ENCODE peak calls at places on chromosome X, in four cellular contexts. One of them, this sample, is unnamed.

GRCh38 chrX:143757375-143757774 is 36.8 kb upstream of the SPANXN2 start:
- DNase-seq in AG08395: no peak
- DNase-seq in GM03348: no peak
- DNase-seq in EH: no peak
- DNase-seq in this sample: no peak

GRCh38 chrX:17375631-17376380 is 806 bp downstream of the NHS start:
- DNase-seq in EH: peak; percentile 50
- DNase-seq in AG08395: no peak
- DNase-seq in GM03348: peak; percentile 39
- DNase-seq in this sample: peak; percentile 55

GRCh38 chrX:19670854-19671620 is 155.7 kb upstream of the MAP3K15 start:
- DNase-seq in GM03348: peak; percentile 58
- DNase-seq in EH: peak; percentile 81
- DNase-seq in AG08395: peak; percentile 47
- DNase-seq in this sample: no peak

GRCh38 chrX:102835504-102836146 is 101.4 kb upstream of the RAB40AL start:
- DNase-seq in GM03348: peak; percentile 4
- DNase-seq in EH: peak; percentile 36
- DNase-seq in AG08395: peak; percentile 26
- DNase-seq in this sample: peak; percentile 20

GRCh38 chrX:154595559-154595958 is 10.6 kb downstream of the CTAG1A start:
- DNase-seq in AG08395: no peak
- DNase-seq in EH: no peak
- DNase-seq in GM03348: peak; percentile 9
- DNase-seq in this sample: no peak

GRCh38 chrX:9867214-9867613 is 81.0 kb downstream of the SHROOM2 start:
- DNase-seq in EH: no peak
- DNase-seq in GM03348: no peak
- DNase-seq in AG08395: no peak
- DNase-seq in this sample: no peak

GRCh38 chrX:133660356-133660755 is 245.1 kb upstream of the GPC4 start:
- DNase-seq in AG08395: peak; percentile 50
- DNase-seq in GM03348: peak; percentile 30
- DNase-seq in EH: no peak
- DNase-seq in this sample: no peak

GRCh38 chrX:66110112-66110511 is 53.9 kb upstream of the HEPH start:
- DNase-seq in EH: peak; percentile 18
- DNase-seq in AG08395: peak; percentile 16
- DNase-seq in GM03348: peak; percentile 5
- DNase-seq in this sample: no peak

GRCh38 chrX:109535578-109535977 is 1.1 kb upstream of the NXT2 start:
- DNase-seq in AG08395: no peak
- DNase-seq in EH: no peak
- DNase-seq in GM03348: no peak
- DNase-seq in this sample: no peak

GRCh38 chrX:1592863-1593201 is 1.4 kb downstream of the AKAP17A start:
- DNase-seq in EH: no peak
- DNase-seq in GM03348: no peak
- DNase-seq in AG08395: no peak
- DNase-seq in this sample: no peak

GRCh38 chrX:24851776-24852175 is 158.1 kb downstream of the POLA1 start:
- DNase-seq in GM03348: no peak
- DNase-seq in EH: no peak
- DNase-seq in AG08395: no peak
- DNase-seq in this sample: no peak

GRCh38 chrX:8987672-8988250 is 46.2 kb downstream of the FAM9B start:
- DNase-seq in GM03348: no peak
- DNase-seq in AG08395: no peak
- DNase-seq in EH: no peak
- DNase-seq in this sample: no peak

GRCh38 chrX:13165747-13166146 is 121.3 kb upstream of the FAM9C start:
- DNase-seq in AG08395: no peak
- DNase-seq in EH: no peak
- DNase-seq in GM03348: no peak
- DNase-seq in this sample: no peak

GRCh38 chrX:45850197-45850774 is 649.6 kb upstream of the DIPK2B start:
- DNase-seq in EH: no peak
- DNase-seq in GM03348: no peak
- DNase-seq in AG08395: no peak
- DNase-seq in this sample: peak; percentile 38

GRCh38 chrX:137549073-137549472 is 16.9 kb upstream of the ZIC3 start:
- DNase-seq in GM03348: no peak
- DNase-seq in EH: no peak
- DNase-seq in AG08395: no peak
- DNase-seq in this sample: no peak

GRCh38 chrX:15142084-15142715 is 127.7 kb downstream of the ASB9 start:
- DNase-seq in GM03348: no peak
- DNase-seq in EH: no peak
- DNase-seq in AG08395: no peak
- DNase-seq in this sample: no peak

GRCh38 chrX:65451663-65452062 is 82.9 kb downstream of the LAS1L start:
- DNase-seq in GM03348: peak; percentile 6
- DNase-seq in EH: peak; percentile 22
- DNase-seq in AG08395: no peak
- DNase-seq in this sample: peak; percentile 10

GRCh38 chrX:10634681-10635161 is 14.3 kb upstream of the MID1 start:
- DNase-seq in AG08395: peak; percentile 36
- DNase-seq in GM03348: peak; percentile 41
- DNase-seq in EH: peak; percentile 81
- DNase-seq in this sample: no peak

GRCh38 chrX:70635669-70636068 is 191.0 kb downstream of the DLG3 start:
- DNase-seq in GM03348: no peak
- DNase-seq in EH: no peak
- DNase-seq in AG08395: no peak
- DNase-seq in this sample: no peak

GRCh38 chrX:32137525-32137924 is 1065.7 kb upstream of the FTHL17 start:
- DNase-seq in EH: no peak
- DNase-seq in GM03348: no peak
- DNase-seq in AG08395: no peak
- DNase-seq in this sample: no peak

GRCh38 chrX:41561045-41561444 is 113.9 kb downstream of the NYX start:
- DNase-seq in AG08395: peak; percentile 53
- DNase-seq in GM03348: peak; percentile 50
- DNase-seq in EH: peak; percentile 80
- DNase-seq in this sample: no peak

GRCh38 chrX:1659664-1660461 is 45.0 kb downstream of the ASMT start:
- DNase-seq in AG08395: no peak
- DNase-seq in GM03348: no peak
- DNase-seq in EH: no peak
- DNase-seq in this sample: no peak

GRCh38 chrX:38571058-38571457 is 9.7 kb downstream of the TSPAN7 start:
- DNase-seq in EH: no peak
- DNase-seq in AG08395: no peak
- DNase-seq in GM03348: no peak
- DNase-seq in this sample: no peak

GRCh38 chrX:3191186-3191585 is 149.9 kb downstream of the ARSF start:
- DNase-seq in AG08395: peak; percentile 61
- DNase-seq in EH: peak; percentile 68
- DNase-seq in GM03348: peak; percentile 34
- DNase-seq in this sample: no peak

GRCh38 chrX:136199365-136199764 is 51.8 kb downstream of the MAP7D3 start:
- DNase-seq in AG08395: no peak
- DNase-seq in EH: peak; percentile 43
- DNase-seq in GM03348: no peak
- DNase-seq in this sample: no peak

GRCh38 chrX:102765794-102766193 is 45.3 kb downstream of the GPRASP3 start:
- DNase-seq in AG08395: peak; percentile 62
- DNase-seq in EH: peak; percentile 77
- DNase-seq in GM03348: peak; percentile 45
- DNase-seq in this sample: no peak

GRCh38 chrX:71534773-71535544 is 2.1 kb downstream of the OGT start:
- DNase-seq in EH: peak; percentile 5
- DNase-seq in GM03348: no peak
- DNase-seq in AG08395: no peak
- DNase-seq in this sample: no peak

GRCh38 chrX:40303256-40304077 is 205.7 kb upstream of the BCOR start:
- DNase-seq in EH: no peak
- DNase-seq in GM03348: no peak
- DNase-seq in AG08395: no peak
- DNase-seq in this sample: no peak

GRCh38 chrX:20317873-20318272 is 51.2 kb upstream of the RPS6KA3 start:
- DNase-seq in AG08395: no peak
- DNase-seq in GM03348: no peak
- DNase-seq in EH: peak; percentile 25
- DNase-seq in this sample: no peak

GRCh38 chrX:54482839-54483593 is 13.0 kb downstream of the FGD1 start:
- DNase-seq in AG08395: peak; percentile 31
- DNase-seq in EH: peak; percentile 28
- DNase-seq in GM03348: peak; percentile 43
- DNase-seq in this sample: no peak

GRCh38 chrX:79556750-79557149 is 189.6 kb upstream of the ITM2A start:
- DNase-seq in AG08395: no peak
- DNase-seq in EH: no peak
- DNase-seq in GM03348: no peak
- DNase-seq in this sample: no peak

GRCh38 chrX:11427082-11428033 is 134.1 kb downstream of the AMELX start:
- DNase-seq in GM03348: peak; percentile 39
- DNase-seq in EH: peak; percentile 30
- DNase-seq in AG08395: peak; percentile 10
- DNase-seq in this sample: peak; percentile 8

GRCh38 chrX:154714925-154715324 is 36.0 kb downstream of the GAB3 start:
- DNase-seq in GM03348: peak; percentile 61
- DNase-seq in EH: peak; percentile 58
- DNase-seq in AG08395: peak; percentile 66
- DNase-seq in this sample: peak; percentile 59

GRCh38 chrX:4588056-4588455 is 874.6 kb upstream of the PRKX start:
- DNase-seq in EH: no peak
- DNase-seq in AG08395: no peak
- DNase-seq in GM03348: no peak
- DNase-seq in this sample: no peak

GRCh38 chrX:68807818-68808217 is 21.0 kb upstream of the EFNB1 start:
- DNase-seq in GM03348: no peak
- DNase-seq in AG08395: no peak
- DNase-seq in EH: peak; percentile 33
- DNase-seq in this sample: no peak

GRCh38 chrX:155434906-155435743 is 23.3 kb downstream of the F8A3 start:
- DNase-seq in AG08395: peak; percentile 5
- DNase-seq in GM03348: peak; percentile 11
- DNase-seq in EH: no peak
- DNase-seq in this sample: peak; percentile 3

GRCh38 chrX:115972717-115973116 is 197.8 kb upstream of the AGTR2 start:
- DNase-seq in EH: no peak
- DNase-seq in AG08395: no peak
- DNase-seq in GM03348: no peak
- DNase-seq in this sample: no peak

GRCh38 chrX:9824554-9824953 is 38.3 kb downstream of the SHROOM2 start:
- DNase-seq in EH: no peak
- DNase-seq in GM03348: no peak
- DNase-seq in AG08395: no peak
- DNase-seq in this sample: no peak

GRCh38 chrX:30865020-30865419 is 24.0 kb downstream of the TAB3 start:
- DNase-seq in EH: peak; percentile 1
- DNase-seq in AG08395: no peak
- DNase-seq in GM03348: no peak
- DNase-seq in this sample: peak; percentile 17

GRCh38 chrX:38987135-38987780 is 186.0 kb downstream of the MID1IP1 start:
- DNase-seq in EH: peak; percentile 21
- DNase-seq in AG08395: no peak
- DNase-seq in GM03348: no peak
- DNase-seq in this sample: no peak